ENCODE peak calls at places on chromosome 6, in seven cellular contexts. Z is hepatocyte, S is left ventricle myocardium inferior, G is HCT116, Y is A549, C is tibial artery, A is testis. D is an unnamed sample. For H3K4me1, the result is how much of the 10 kb centered on the place peaks cover.

GRCh38 chr6:92887871-92888270 is 531.5 kb downstream of the EPHA7 start:
- DNase-seq in Z (no peak), S (no peak), G (no peak), Y (no peak), C (no peak), A (no peak), D (no peak)

GRCh38 chr6:85354761-85355618 is 94.9 kb upstream of the NT5E start:
- DNase-seq in Z (peak), S (peak), G (peak), Y (peak), C (peak), A (peak), D (peak)

GRCh38 chr6:150593119-150593518 is 6.6 kb upstream of the PLEKHG1 start:
- DNase-seq in Z (no peak), S (no peak), G (no peak), Y (no peak), C (no peak), A (no peak), D (no peak)

GRCh38 chr6:37137881-37138568 is 31.9 kb upstream of the PIM1 start:
- DNase-seq in Z (peak), S (no peak), G (no peak), Y (peak), C (no peak), A (no peak), D (no peak)

GRCh38 chr6:72672906-72673305 is 51.0 kb downstream of the KCNQ5 start:
- DNase-seq in Z (no peak), S (no peak), G (no peak), Y (no peak), C (no peak), A (no peak), D (no peak)

GRCh38 chr6:69584913-69585729 is 211.7 kb downstream of the LMBRD1 start:
- DNase-seq in Z (peak), S (no peak), G (no peak), Y (no peak), C (no peak), A (no peak), D (no peak)

GRCh38 chr6:90508753-90509152 is 78.1 kb downstream of the MAP3K7 start:
- DNase-seq in Z (no peak), S (no peak), G (no peak), Y (no peak), C (no peak), A (no peak), D (no peak)

GRCh38 chr6:16681260-16681873 is 79.9 kb downstream of the ATXN1 start:
- DNase-seq in Z (peak), S (peak), G (peak), Y (peak), C (no peak), A (no peak), D (peak)

GRCh38 chr6:22147983-22148797 is 148.6 kb downstream of the PRL start:
- DNase-seq in Z (peak), S (no peak), G (no peak), Y (peak), C (no peak), A (peak), D (no peak)

GRCh38 chr6:25882066-25882496 is 8.0 kb upstream of the SLC17A3 start:
- DNase-seq in Z (peak), S (peak), G (no peak), Y (peak), C (no peak), A (peak), D (no peak)

GRCh38 chr6:100731411-100731810 is 149.7 kb downstream of the ASCC3 start:
- DNase-seq in Z (no peak), S (no peak), G (no peak), Y (no peak), C (no peak), A (no peak), D (no peak)

GRCh38 chr6:27531772-27532459 is 59.0 kb upstream of the ZNF184 start:
- DNase-seq in Z (no peak), S (no peak), G (peak), Y (peak), C (no peak), A (no peak), D (no peak)

GRCh38 chr6:21767891-21768659 is 174.5 kb downstream of the SOX4 start:
- DNase-seq in Z (no peak), S (no peak), G (no peak), Y (no peak), C (no peak), A (no peak), D (no peak)

GRCh38 chr6:158047120-158047518 is 65.5 kb downstream of the SYNJ2 start:
- DNase-seq in Z (peak), S (peak), G (no peak), Y (no peak), C (peak), A (no peak), D (peak)

GRCh38 chr6:2580996-2581395 is 169.7 kb downstream of the MYLK4 start:
- DNase-seq in Z (no peak), S (no peak), G (no peak), Y (no peak), C (no peak), A (no peak), D (no peak)

GRCh38 chr6:47924001-47924400 is 142.2 kb downstream of the OPN5 start:
- DNase-seq in Z (no peak), S (no peak), G (no peak), Y (no peak), C (no peak), A (no peak), D (no peak)

GRCh38 chr6:35240838-35241801 is 18.4 kb upstream of the ZNF76 start:
- DNase-seq in Z (peak), S (peak), G (peak), Y (peak), C (peak), A (peak), D (peak)

GRCh38 chr6:30875244-30876038 is 8.9 kb upstream of the DDR1 start:
- DNase-seq in Z (no peak), S (no peak), G (no peak), Y (no peak), C (no peak), A (peak), D (no peak)

GRCh38 chr6:56329296-56330050 is 82.1 kb upstream of the COL21A1 start:
- DNase-seq in Z (no peak), S (no peak), G (no peak), Y (no peak), C (no peak), A (no peak), D (no peak)

GRCh38 chr6:158022749-158023596 is 41.3 kb downstream of the SYNJ2 start:
- DNase-seq in Z (peak), S (peak), G (no peak), Y (no peak), C (no peak), A (no peak), D (no peak)

GRCh38 chr6:51098801-51099200 is 280.1 kb downstream of the TFAP2B start:
- DNase-seq in Z (no peak), S (no peak), G (no peak), Y (no peak), C (no peak), A (no peak), D (no peak)

GRCh38 chr6:5529733-5530132 is 268.4 kb downstream of the FARS2 start:
- DNase-seq in Z (no peak), S (no peak), G (no peak), Y (no peak), C (no peak), A (no peak), D (no peak)

GRCh38 chr6:36700071-36700811 is 2.6 kb downstream of the RAB44 start:
- DNase-seq in Z (no peak), S (no peak), G (no peak), Y (no peak), C (no peak), A (no peak), D (no peak)

GRCh38 chr6:170167657-170168159 is 123.2 kb downstream of the DLL1 start:
- DNase-seq in Z (no peak), S (peak), G (no peak), Y (no peak), C (no peak), A (peak), D (peak)

GRCh38 chr6:168462454-168462853 is 21.5 kb downstream of the SMOC2 start:
- DNase-seq in Z (no peak), S (no peak), G (no peak), Y (no peak), C (no peak), A (no peak), D (no peak)

GRCh38 chr6:116497089-116497676 is 14.3 kb upstream of the CALHM5 start:
- DNase-seq in Z (no peak), S (no peak), G (no peak), Y (no peak), C (no peak), A (peak), D (no peak)

GRCh38 chr6:143233563-143234285 is 173.0 kb downstream of the AIG1 start:
- DNase-seq in Z (peak), S (no peak), G (no peak), Y (no peak), C (no peak), A (peak), D (no peak)

GRCh38 chr6:168244961-168245551 is 74.5 kb downstream of the DACT2 start:
- DNase-seq in Z (no peak), S (no peak), G (no peak), Y (no peak), C (no peak), A (no peak), D (no peak)

DNA sequence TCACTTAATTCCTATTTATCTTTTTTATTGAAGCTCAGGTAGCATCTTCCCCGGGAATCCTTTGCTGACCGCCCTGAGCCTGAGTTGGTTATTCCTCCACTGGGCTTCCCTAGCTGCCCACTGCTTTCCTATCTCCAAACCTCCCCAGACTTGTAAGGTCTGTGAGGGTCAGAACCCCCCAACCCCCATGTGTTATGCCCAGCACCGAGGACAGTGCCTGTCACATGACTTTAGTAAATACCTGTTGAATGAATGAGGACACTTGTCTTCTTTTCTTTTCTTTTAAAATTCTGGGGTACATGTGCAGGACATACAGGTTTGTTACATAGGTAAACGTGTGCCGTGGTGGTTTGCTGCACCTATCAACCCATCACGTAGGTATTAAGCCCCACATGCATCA is 105.9 kb downstream of the UST start:
- DNase-seq in Z (no peak), S (no peak), G (no peak), Y (no peak), C (no peak), A (no peak), D (no peak)
- H3K4me1 ChIP-seq in Z (under half), S (under half), G (under half), Y (under half), C (under half), A (under half), D (under half)

GRCh38 chr6:166957805-166958076 is 1.4 kb upstream of the RNASET2 start:
- DNase-seq in Z (no peak), S (no peak), G (no peak), Y (no peak), C (no peak), A (no peak), D (no peak)
- TF ChIP-seq CTCF in Z (no peak), S (no peak), G (no peak), Y (no peak), C (no peak), A (no peak), D (no peak)

GRCh38 chr6:156787569-156788492 is 10.7 kb downstream of the ARID1B start:
- DNase-seq in Z (no peak), S (no peak), G (no peak), Y (no peak), C (no peak), A (no peak), D (no peak)
- H3K4me1 ChIP-seq in Z (under half), S (half or more), G (under half), Y (under half), C (half or more), A (under half), D (half or more)

DNA sequence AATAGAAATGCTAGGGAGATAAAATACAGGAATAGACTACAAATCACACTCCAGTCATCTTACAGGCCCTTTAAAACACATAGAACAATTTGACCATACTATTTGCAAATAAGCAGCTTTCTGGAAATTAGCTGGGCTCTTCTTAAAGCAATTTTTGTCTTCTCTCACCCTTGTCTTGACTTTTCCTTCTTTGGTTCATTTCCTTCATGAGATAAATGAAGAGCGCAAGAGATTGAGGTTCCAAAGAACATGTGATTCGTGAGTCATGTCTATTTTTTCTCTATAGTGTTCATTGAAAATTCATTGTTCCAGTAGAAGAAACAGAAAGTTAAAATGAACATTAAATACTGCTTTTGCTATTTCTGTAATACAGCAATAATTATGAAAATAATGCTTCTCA is 33.9 kb downstream of the PRDM1 start:
- DNase-seq in Z (no peak), S (no peak), G (no peak), Y (no peak), C (no peak), A (no peak), D (no peak)
- TF ChIP-seq CTCF in Z (no peak), S (no peak), G (no peak), Y (no peak), C (no peak), A (no peak), D (no peak)

GRCh38 chr6:45736134-45736533 is 279.5 kb downstream of the CLIC5 start:
- DNase-seq in Z (no peak), S (no peak), G (no peak), Y (no peak), C (no peak), A (no peak), D (no peak)
- H3K4me1 ChIP-seq in Z (under half), S (under half), G (under half), Y (under half), C (under half), A (under half), D (under half)

DNA sequence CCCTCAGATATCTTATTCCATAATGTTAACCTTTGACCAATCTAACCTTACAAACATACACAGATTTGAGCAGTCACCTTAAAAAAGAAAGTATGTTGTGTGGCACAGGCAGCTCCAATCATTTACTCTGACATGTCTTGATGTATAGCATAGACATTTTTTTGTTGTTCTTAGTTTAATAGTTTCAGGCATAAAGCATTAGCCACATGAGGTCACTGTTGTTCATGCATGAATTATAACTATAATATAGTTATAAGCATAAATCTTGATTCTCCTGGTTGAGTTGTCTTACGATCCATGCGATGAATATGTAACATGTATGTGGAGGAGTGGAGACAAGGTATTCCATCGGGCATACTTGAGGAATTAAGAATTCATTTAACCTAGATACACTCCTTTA is 26.1 kb upstream of the NKAIN2 start:
- DNase-seq in Z (no peak), S (no peak), G (no peak), Y (no peak), C (no peak), A (no peak), D (no peak)
- TF ChIP-seq CTCF in Z (peak), S (peak), G (peak), Y (no peak), C (no peak), A (no peak), D (peak)

GRCh38 chr6:154266560-154267134 is 90.0 kb downstream of the IPCEF1 start:
- DNase-seq in Z (no peak), S (no peak), G (no peak), Y (no peak), C (no peak), A (no peak), D (no peak)

GRCh38 chr6:154267508-154268106 is 89.0 kb downstream of the IPCEF1 start:
- DNase-seq in Z (no peak), S (no peak), G (no peak), Y (no peak), C (no peak), A (no peak), D (no peak)

GRCh38 chr6:154258064-154258757 is 98.4 kb downstream of the IPCEF1 start:
- DNase-seq in Z (no peak), S (no peak), G (no peak), Y (no peak), C (no peak), A (no peak), D (no peak)

GRCh38 chr6:154257074-154257473 is 99.5 kb downstream of the IPCEF1 start:
- DNase-seq in Z (no peak), S (no peak), G (no peak), Y (no peak), C (no peak), A (no peak), D (no peak)

DNA sequence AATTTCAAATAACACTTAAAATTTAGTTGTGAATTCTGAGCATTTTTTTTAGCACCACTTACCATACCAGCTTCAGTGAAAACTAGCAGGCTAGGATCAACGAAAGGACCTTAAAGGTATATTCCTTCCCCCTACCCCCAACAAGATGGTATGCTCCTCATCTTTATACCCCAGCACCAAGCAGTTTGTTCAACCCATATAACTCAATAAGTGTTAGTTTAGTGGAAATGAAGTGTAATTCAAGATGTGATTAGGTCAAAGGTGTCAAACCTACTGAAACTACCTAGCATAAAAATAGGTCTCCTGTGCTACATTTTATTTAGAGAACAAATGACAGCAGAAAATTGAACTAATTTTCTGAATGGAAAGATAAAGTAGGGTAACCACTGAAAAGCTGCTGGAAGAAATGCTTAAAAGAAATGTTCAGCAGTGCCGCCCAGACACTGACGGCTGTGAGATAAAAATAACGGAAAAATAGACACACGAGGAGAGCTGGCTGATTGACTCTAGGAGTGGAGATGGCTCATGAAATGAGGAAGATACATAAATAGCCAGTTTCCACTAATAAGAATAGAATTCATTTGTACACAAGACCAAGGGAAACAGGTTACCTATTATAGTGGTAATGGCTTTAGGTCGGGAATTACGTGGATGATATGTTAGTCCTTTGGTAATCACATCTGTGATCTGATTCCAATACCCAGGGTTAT is 94.8 kb downstream of the IPCEF1 start:
- DNase-seq in Z (no peak), S (no peak), G (no peak), Y (no peak), C (no peak), A (no peak), D (no peak)
- H3K4me1 ChIP-seq in Z (under half), S (under half), G (under half), Y (under half), C (under half), A (under half), D (under half)

DNA sequence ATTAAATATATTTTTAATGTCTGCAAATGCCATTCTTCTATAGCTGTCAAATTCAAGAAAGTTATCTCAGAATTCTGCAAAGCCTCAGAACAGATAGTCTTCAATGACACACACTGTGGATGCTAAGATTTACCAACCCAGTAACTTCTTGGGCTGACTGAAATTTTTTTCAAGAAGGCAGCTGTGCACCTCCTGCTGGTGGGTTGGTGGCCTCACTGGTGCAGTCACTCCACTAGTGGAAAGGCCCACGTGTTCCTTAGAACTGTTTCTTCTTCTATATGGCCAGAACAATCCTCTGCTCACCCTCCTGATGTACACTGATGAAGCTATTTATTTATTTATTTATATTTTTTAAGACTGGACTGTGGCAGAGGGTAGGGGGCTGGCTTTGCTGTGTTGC is 28.1 kb upstream of the MTCL3 start:
- DNase-seq in Z (peak), S (no peak), G (no peak), Y (peak), C (no peak), A (no peak), D (no peak)
- TF ChIP-seq CTCF in Z (no peak), S (no peak), G (no peak), Y (no peak), C (no peak), A (no peak), D (peak)

D was measured in psoas muscle.